ENCODE peak calls at places on chromosomes 2 and 18, in eight cellular contexts. G is BE2C; O is effector memory CD8-positive, alpha-beta T cell; C is GM12892; B is Calu3; M is frontal cortex; P is nephron progenitor cell; U is hippocampal formation. R is an unnamed sample.

GRCh38 chr18:3625717-3626091 is 175.7 kb downstream of the TGIF1 start:
- DNase-seq in G (no peak), O (no peak), C (no peak), B (no peak), M (no peak), P (no peak), U (no peak), R (no peak)

GRCh38 chr2:135317375-135317774 is 213.6 kb downstream of the ZRANB3 start:
- DNase-seq in G (no peak), O (no peak), C (no peak), B (no peak), M (no peak), P (no peak), U (no peak), R (no peak)

GRCh38 chr2:190182071-190182524 is 119.6 kb upstream of the MSTN start:
- DNase-seq in G (no peak), O (no peak), C (no peak), B (no peak), M (no peak), P (no peak), U (peak), R (no peak)

GRCh38 chr2:239279508-239280295 is 121.1 kb downstream of the HDAC4 start:
- DNase-seq in G (peak), O (no peak), C (no peak), B (no peak), M (no peak), P (no peak), U (no peak), R (peak)

GRCh38 chr2:221042926-221043325 is 529.2 kb downstream of the EPHA4 start:
- DNase-seq in G (no peak), O (no peak), C (no peak), B (no peak), M (no peak), P (no peak), U (no peak), R (no peak)

GRCh38 chr2:172148246-172148645 is 45.5 kb upstream of the DLX2 start:
- DNase-seq in G (no peak), O (no peak), C (no peak), B (no peak), M (no peak), P (no peak), U (no peak), R (no peak)

GRCh38 chr18:7116001-7116831 is 1.4 kb downstream of the LAMA1 start:
- DNase-seq in G (no peak), O (no peak), C (no peak), B (no peak), M (no peak), P (peak), U (no peak), R (peak)

GRCh38 chr2:157032019-157032418 is 225.5 kb upstream of the GALNT5 start:
- DNase-seq in G (no peak), O (no peak), C (no peak), B (peak), M (no peak), P (no peak), U (no peak), R (no peak)

GRCh38 chr2:215324811-215325210 is 13.0 kb downstream of the ATIC start:
- DNase-seq in G (no peak), O (no peak), C (no peak), B (no peak), M (no peak), P (no peak), U (no peak), R (no peak)